ENCODE peak calls at places on chromosomes 7 and 10, in four cellular contexts. A is CD8-positive, alpha-beta memory T cell; E is A549; Y is esophagus squamous epithelium. G is an unnamed sample. For H3K4me1, the result is how much of the 10 kb centered on the place peaks cover.

GRCh38 chr10:3217301-3217700 is 44.7 kb upstream of the PITRM1 start:
- DNase-seq in Y (no peak), E (no peak), A (no peak), G (no peak)

GRCh38 chr7:1189986-1190772 is 30.2 kb upstream of the ZFAND2A start:
- DNase-seq in A (no peak), Y (no peak), E (no peak), G (no peak)

GRCh38 chr7:146736446-146737190 is 620.0 kb downstream of the CNTNAP2 start:
- DNase-seq in Y (no peak), A (no peak), E (no peak), G (no peak)

GRCh38 chr7:44633254-44634186 is 27.1 kb downstream of the OGDH start:
- DNase-seq in E (no peak), A (peak), Y (no peak), G (peak)

GRCh38 chr7:18458830-18459229 is 36.7 kb upstream of the HDAC9 start:
- DNase-seq in Y (no peak), A (no peak), E (no peak), G (no peak)

GRCh38 chr10:92816106-92816505 is 32.2 kb upstream of the EXOC6 start:
- DNase-seq in A (no peak), E (no peak), Y (no peak), G (no peak)

GRCh38 chr7:14767716-14768425 is 134.7 kb downstream of the DGKB start:
- DNase-seq in A (no peak), E (no peak), Y (no peak), G (no peak)

GRCh38 chr7:113698556-113699220 is 220.1 kb downstream of the PPP1R3A start:
- DNase-seq in E (peak), Y (no peak), A (no peak), G (peak)

GRCh38 chr7:25720427-25720826 is 431.6 kb upstream of the NFE2L3 start:
- DNase-seq in Y (no peak), E (peak), A (no peak), G (peak)

GRCh38 chr10:79239275-79239779 is 107.9 kb upstream of the PPIF start:
- DNase-seq in A (no peak), E (peak), Y (no peak), G (no peak)

GRCh38 chr7:229184-229964 is 37.0 kb downstream of the FAM20C start:
- DNase-seq in Y (no peak), E (no peak), A (no peak), G (no peak)

GRCh38 chr10:109205929-109206585 is 717.3 kb downstream of the XPNPEP1 start:
- DNase-seq in E (no peak), A (no peak), Y (no peak), G (no peak)

GRCh38 chr7:73895626-73896025 is 34.7 kb downstream of the TMEM270 start:
- DNase-seq in E (no peak), A (no peak), Y (no peak), G (no peak)

GRCh38 chr7:120168066-120168465 is 104.9 kb upstream of the KCND2 start:
- DNase-seq in E (no peak), A (no peak), Y (no peak), G (no peak)

GRCh38 chr10:120634629-120635028 is 177.6 kb downstream of the PLPP4 start:
- DNase-seq in Y (no peak), A (no peak), E (peak), G (peak)

GRCh38 chr7:101420436-101420835 is 57.8 kb downstream of the COL26A1 start:
- DNase-seq in E (peak), Y (no peak), A (no peak), G (peak)

GRCh38 chr10:101601541-101601940 is 13.4 kb downstream of the DPCD start:
- DNase-seq in E (no peak), Y (no peak), A (no peak), G (no peak)

GRCh38 chr7:66352071-66352470 is 146.9 kb downstream of the TPST1 start:
- DNase-seq in A (no peak), Y (no peak), E (no peak), G (no peak)

GRCh38 chr10:113704637-113705343 is 25.1 kb downstream of the CASP7 start:
- DNase-seq in Y (no peak), E (peak), A (no peak), G (peak)

GRCh38 chr7:21076579-21076978 is 289.9 kb upstream of the SP8 start:
- DNase-seq in A (no peak), E (no peak), Y (no peak), G (no peak)

GRCh38 chr7:1533569-1534329 is 3.2 kb downstream of the MAFK start:
- DNase-seq in Y (no peak), E (peak), A (no peak), G (no peak)

GRCh38 chr7:100623951-100624824 is 11.8 kb downstream of the MOSPD3 start:
- DNase-seq in Y (no peak), E (no peak), A (no peak), G (no peak)

GRCh38 chr10:25467861-25468260 is 293.1 kb downstream of the GPR158 start:
- DNase-seq in Y (no peak), A (no peak), E (no peak), G (no peak)

GRCh38 chr10:71040326-71040725 is 152.0 kb upstream of the PCBD1 start:
- DNase-seq in Y (no peak), A (no peak), E (no peak), G (no peak)

GRCh38 chr10:61935085-61935484 is 33.6 kb downstream of the ARID5B start:
- DNase-seq in Y (no peak), A (no peak), E (no peak), G (no peak)

GRCh38 chr10:116692225-116692624 is 50.1 kb downstream of the HSPA12A start:
- DNase-seq in A (no peak), Y (no peak), E (no peak), G (no peak)

GRCh38 chr10:71244638-71245419 is 32.5 kb downstream of the UNC5B start:
- DNase-seq in Y (no peak), E (no peak), A (no peak), G (no peak)

GRCh38 chr7:142868881-142869415 is 14.1 kb downstream of the EPHB6 start:
- DNase-seq in Y (no peak), E (no peak), A (no peak), G (no peak)

DNA sequence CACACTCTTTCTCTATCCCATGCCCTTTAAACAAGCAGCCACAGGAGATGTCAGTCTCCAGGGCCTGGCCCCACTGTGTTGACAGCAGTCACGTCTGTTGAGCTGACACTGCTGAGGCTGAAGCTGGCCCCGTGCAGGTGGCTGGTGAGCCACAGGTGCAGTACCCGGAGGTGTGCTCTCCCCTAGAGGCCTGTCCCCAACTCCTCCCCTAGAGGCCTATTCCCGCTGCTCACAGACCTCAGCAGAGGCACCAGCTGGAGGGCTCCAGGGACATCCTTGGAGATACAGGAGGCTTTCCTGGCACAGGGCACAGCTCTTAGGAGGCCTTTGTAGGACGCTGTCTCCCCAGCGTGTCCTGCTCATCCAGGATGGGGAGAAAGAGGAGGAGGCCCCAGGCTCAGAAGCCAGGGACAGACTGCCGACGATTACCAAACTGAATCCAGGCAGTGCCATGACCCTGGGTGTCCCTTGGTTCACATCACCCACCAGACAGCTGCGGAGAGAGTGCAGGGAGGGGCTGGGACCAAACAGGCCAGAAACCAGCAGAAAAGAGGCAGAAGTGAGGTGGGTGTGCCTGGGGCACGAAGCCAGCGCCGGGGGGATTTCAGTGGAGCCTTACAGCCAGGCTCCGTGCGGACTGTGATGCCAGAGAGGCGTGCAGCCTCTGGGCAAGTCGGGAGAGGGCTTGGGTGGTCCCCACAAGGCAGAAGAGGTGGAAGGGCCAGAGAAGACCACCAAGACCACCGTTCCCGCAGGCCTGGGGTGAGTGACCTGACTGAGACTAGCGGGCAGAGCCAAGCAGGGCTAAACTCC is 18.5 kb upstream of the TTYH3 start:
- DNase-seq in A (no peak), Y (no peak), E (no peak), G (no peak)
- H3K27ac ChIP-seq in A (no peak), Y (no peak), E (no peak), G (no peak)

GRCh38 chr7:117124585-117125220 is 171.4 kb downstream of the ST7 start:
- DNase-seq in Y (peak), E (peak), A (peak), G (no peak)
- H3K4me1 ChIP-seq in Y (under half), E (half or more), A (under half), G (under half)

GRCh38 chr10:132663666-132664365 is 122.1 kb downstream of the NKX6-2 start:
- DNase-seq in A (no peak), E (no peak), Y (no peak), G (no peak)
- H3K27ac ChIP-seq in A (no peak), E (peak), Y (no peak), G (no peak)

GRCh38 chr7:37416739-37417474 is 31.8 kb downstream of the ELMO1 start:
- DNase-seq in E (no peak), Y (no peak), A (no peak), G (no peak)

GRCh38 chr7:37420931-37421330 is 27.7 kb downstream of the ELMO1 start:
- DNase-seq in E (no peak), A (no peak), Y (no peak), G (no peak)

GRCh38 chr7:37419496-37419895 is 29.2 kb downstream of the ELMO1 start:
- DNase-seq in E (no peak), Y (no peak), A (no peak), G (peak)

GRCh38 chr7:37421820-37422219 is 26.8 kb downstream of the ELMO1 start:
- DNase-seq in Y (no peak), A (no peak), E (no peak), G (no peak)

GRCh38 chr7:37418381-37418780 is 30.3 kb downstream of the ELMO1 start:
- DNase-seq in Y (no peak), A (no peak), E (no peak), G (no peak)
- H3K4me1 ChIP-seq in Y (under half), A (under half), E (under half), G (under half)